ENCODE peak calls at places on chromosomes 6 and 20, in five cellular contexts. O, E, I, K and X are unnamed samples. For H3K27me3 and H3K36me3, the result is how much of the 10 kb centered on the place peaks cover.

GRCh38 chr20:38094968-38095689 is 61.6 kb downstream of the RPRD1B start:
- DNase-seq in O (no peak), E (no peak), I (no peak), K (no peak), X (no peak)

GRCh38 chr20:33019465-33020277 is 11.8 kb upstream of the BPIFB6 start:
- DNase-seq in O (no peak), E (no peak), I (no peak), K (no peak), X (no peak)

GRCh38 chr20:9388826-9389187 is 125.6 kb upstream of the LAMP5 start:
- DNase-seq in O (no peak), E (no peak), I (no peak), K (no peak), X (no peak)

GRCh38 chr6:4351857-4352669 is 216.7 kb upstream of the ECI2 start:
- DNase-seq in O (peak), E (peak), I (peak), K (peak), X (no peak)

GRCh38 chr6:12605888-12606345 is 110.7 kb upstream of the PHACTR1 start:
- DNase-seq in O (peak), E (peak), I (no peak), K (peak), X (peak)

GRCh38 chr6:101015541-101015940 is 134.4 kb upstream of the ASCC3 start:
- DNase-seq in O (no peak), E (no peak), I (no peak), K (no peak), X (no peak)

GRCh38 chr6:115870464-115870863 is 190.2 kb downstream of the FRK start:
- DNase-seq in O (no peak), E (no peak), I (no peak), K (no peak), X (no peak)

GRCh38 chr6:45132059-45132458 is 196.1 kb upstream of the RUNX2 start:
- DNase-seq in O (peak), E (no peak), I (no peak), K (peak), X (no peak)

GRCh38 chr20:58064411-58065010 is 163.9 kb downstream of the ANKRD60 start:
- DNase-seq in O (no peak), E (no peak), I (no peak), K (no peak), X (no peak)

GRCh38 chr6:134352786-134353480 is 35.0 kb upstream of the SGK1 start:
- DNase-seq in O (peak), E (no peak), I (no peak), K (no peak), X (no peak)

GRCh38 chr6:130282234-130282995 is 59.7 kb upstream of the SAMD3 start:
- DNase-seq in O (peak), E (no peak), I (no peak), K (peak), X (peak)

GRCh38 chr20:32871622-32872160 is 13.0 kb downstream of the EFCAB8 start:
- DNase-seq in O (no peak), E (no peak), I (no peak), K (no peak), X (no peak)

GRCh38 chr20:55200317-55200716 is 724.9 kb downstream of the DOK5 start:
- DNase-seq in O (peak), E (no peak), I (no peak), K (no peak), X (no peak)

GRCh38 chr6:3045777-3046176 is 22.5 kb upstream of the RIPK1 start:
- DNase-seq in O (no peak), E (no peak), I (no peak), K (no peak), X (no peak)

GRCh38 chr6:36204068-36204753 is 7.7 kb downstream of the BRPF3 start:
- DNase-seq in O (no peak), E (no peak), I (no peak), K (no peak), X (peak)

GRCh38 chr6:16947461-16948159 is 154.2 kb upstream of the STMND1 start:
- DNase-seq in O (peak), E (peak), I (no peak), K (peak), X (no peak)

GRCh38 chr6:134689676-134690447 is 260.0 kb downstream of the ALDH8A1 start:
- DNase-seq in O (no peak), E (no peak), I (no peak), K (no peak), X (no peak)

GRCh38 chr6:161218222-161218621 is 55.6 kb downstream of the AGPAT4 start:
- DNase-seq in O (no peak), E (no peak), I (no peak), K (no peak), X (no peak)

GRCh38 chr20:13458860-13459451 is 179.8 kb downstream of the TASP1 start:
- DNase-seq in O (peak), E (no peak), I (no peak), K (peak), X (no peak)

GRCh38 chr20:21117521-21117920 is 8.4 kb upstream of the KIZ start:
- DNase-seq in O (no peak), E (no peak), I (no peak), K (no peak), X (no peak)

GRCh38 chr6:96110878-96111277 is 95.1 kb downstream of the FUT9 start:
- DNase-seq in O (peak), E (no peak), I (no peak), K (no peak), X (no peak)

GRCh38 chr6:137767465-137767864 is 99.6 kb upstream of the TNFAIP3 start:
- DNase-seq in O (no peak), E (no peak), I (no peak), K (no peak), X (no peak)

GRCh38 chr6:94045473-94045872 is 626.1 kb upstream of the EPHA7 start:
- DNase-seq in O (no peak), E (no peak), I (no peak), K (no peak), X (no peak)

GRCh38 chr20:10133532-10133931 is 85.1 kb upstream of the SNAP25 start:
- DNase-seq in O (no peak), E (no peak), I (no peak), K (no peak), X (no peak)

GRCh38 chr6:116536216-116536621 is 9.3 kb downstream of the TRAPPC3L start:
- DNase-seq in O (peak), E (no peak), I (no peak), K (peak), X (peak)

GRCh38 chr20:40646321-40647212 is 42.5 kb downstream of the MAFB start:
- DNase-seq in O (no peak), E (no peak), I (no peak), K (peak), X (no peak)

GRCh38 chr20:58010666-58011065 is 217.8 kb downstream of the ANKRD60 start:
- DNase-seq in O (no peak), E (no peak), I (no peak), K (no peak), X (no peak)

GRCh38 chr20:63102720-63103375 is 96.1 kb upstream of the BHLHE23 start:
- DNase-seq in O (peak), E (peak), I (peak), K (no peak), X (peak)

GRCh38 chr6:57075092-57075491 is 14.9 kb upstream of the ZNF451 start:
- DNase-seq in O (peak), E (no peak), I (no peak), K (no peak), X (no peak)

GRCh38 chr6:101454106-101454676 is 60.7 kb downstream of the GRIK2 start:
- DNase-seq in O (no peak), E (no peak), I (no peak), K (no peak), X (no peak)

GRCh38 chr20:32168184-32168910 is 39.2 kb downstream of the PLAGL2 start:
- DNase-seq in O (no peak), E (no peak), I (no peak), K (peak), X (no peak)

GRCh38 chr20:52943185-52943841 is 28.8 kb upstream of the TSHZ2 start:
- DNase-seq in O (peak), E (no peak), I (no peak), K (no peak), X (no peak)

GRCh38 chr6:150684161-150684560 is 84.5 kb downstream of the PLEKHG1 start:
- DNase-seq in O (no peak), E (no peak), I (no peak), K (peak), X (no peak)
- H3K4me3 ChIP-seq in O (no peak), E (peak), I (no peak), K (no peak), X (no peak)

GRCh38 chr6:43899830-43900229 is 129.8 kb downstream of the VEGFA start:
- DNase-seq in O (no peak), E (no peak), I (no peak), K (no peak), X (no peak)
- H3K27me3 ChIP-seq in O (under half), E (under half), I (under half), K (under half), X (under half)

DNA sequence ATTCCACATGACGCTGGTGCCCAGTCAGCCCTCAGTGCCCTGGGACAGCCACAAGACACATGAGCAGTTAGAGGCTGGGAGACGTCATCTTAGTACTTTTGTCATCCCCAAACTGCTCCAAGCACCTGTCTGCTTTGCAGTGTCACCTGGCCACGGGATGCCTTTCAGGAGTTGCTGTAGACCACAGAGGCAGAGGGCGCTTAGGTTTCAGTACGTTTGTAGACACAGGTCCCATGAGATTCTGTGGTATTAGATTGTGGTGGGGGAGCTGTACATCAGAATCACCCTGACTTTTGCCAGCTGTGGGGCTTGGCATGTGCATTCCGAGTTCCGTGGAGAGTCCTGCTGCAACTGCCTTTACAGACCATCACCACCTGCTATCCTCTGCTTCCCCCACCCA is 16.7 kb downstream of the MAVS start:
- DNase-seq in O (no peak), E (no peak), I (no peak), K (no peak), X (no peak)
- H3K36me3 ChIP-seq in O (under half), E (under half), I (half or more), K (under half), X (half or more)

GRCh38 chr20:19024296-19025035 is 188.0 kb upstream of the SLC24A3 start:
- DNase-seq in O (no peak), E (no peak), I (no peak), K (no peak), X (no peak)

GRCh38 chr20:19026121-19026878 is 186.1 kb upstream of the SLC24A3 start:
- DNase-seq in O (no peak), E (no peak), I (no peak), K (no peak), X (no peak)

GRCh38 chr20:19027971-19028370 is 184.5 kb upstream of the SLC24A3 start:
- DNase-seq in O (no peak), E (no peak), I (no peak), K (no peak), X (no peak)

GRCh38 chr20:19026901-19027644 is 185.4 kb upstream of the SLC24A3 start:
- DNase-seq in O (no peak), E (no peak), I (no peak), K (no peak), X (no peak)

DNA sequence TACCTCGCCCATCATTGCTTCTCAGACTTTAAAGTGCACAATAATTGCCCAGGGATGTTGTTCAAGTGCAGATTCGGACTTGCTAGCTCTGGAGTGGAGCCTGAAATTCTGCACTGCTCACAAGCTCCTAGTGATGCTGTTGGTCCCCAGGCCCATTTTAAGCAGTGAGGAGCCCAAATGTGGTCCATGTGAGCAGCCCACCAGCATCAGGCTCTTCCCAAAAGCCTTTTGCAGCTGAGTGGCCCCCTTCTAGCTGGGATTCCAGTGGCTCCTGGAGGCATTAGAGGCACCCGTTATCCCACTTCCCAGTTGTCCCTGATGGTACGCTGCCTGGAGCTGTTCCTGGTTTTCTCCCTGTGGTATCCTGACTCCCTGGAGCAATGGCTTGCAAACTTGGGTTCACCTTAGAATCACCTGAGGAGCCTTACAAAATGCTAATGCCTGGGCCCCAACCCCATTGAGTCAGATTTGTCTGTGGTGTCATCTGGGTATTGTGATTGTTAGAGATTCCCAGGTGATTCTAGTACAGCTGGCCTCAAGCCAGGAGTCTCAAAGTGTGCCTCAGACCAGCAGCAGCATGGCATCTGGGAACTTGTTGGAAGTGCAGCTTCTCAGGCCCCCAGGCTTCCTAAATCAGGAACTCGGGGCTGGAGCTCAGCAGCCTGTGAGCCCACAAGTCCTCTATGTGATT is 186.9 kb upstream of the SLC24A3 start:
- DNase-seq in O (no peak), E (no peak), I (no peak), K (no peak), X (no peak)
- H3K4me3 ChIP-seq in O (no peak), E (no peak), I (no peak), K (no peak), X (no peak)

GRCh38 chr6:30074331-30075093 is 1.1 kb downstream of the RNF39 start:
- DNase-seq in O (no peak), E (no peak), I (peak), K (no peak), X (no peak)
- H3K27me3 ChIP-seq in O (under half), E (under half), I (under half), K (half or more), X (under half)

GRCh38 chr6:109326346-109326745 is 55.9 kb downstream of the CD164 start:
- DNase-seq in O (no peak), E (no peak), I (no peak), K (no peak), X (no peak)
- H3K36me3 ChIP-seq in O (under half), E (under half), I (under half), K (under half), X (under half)